ENCODE peak calls at places on chromosome 5, in four cellular contexts. S is cardiac muscle cell, M is endothelial cell of umbilical vein, Z is H1. A is an unnamed sample. For H3K27me3, the result is how much of the 10 kb centered on the place peaks cover.

GRCh38 chr5:89168766-89169165 is 285.8 kb upstream of the MEF2C start:
- DNase-seq in S (no peak), M (no peak), Z (no peak), A (no peak)

GRCh38 chr5:36744678-36745659 is 131.6 kb upstream of the NIPBL start:
- DNase-seq in S (peak), M (peak), Z (peak), A (peak)

GRCh38 chr5:14734382-14734781 is 69.9 kb downstream of the OTULIN start:
- DNase-seq in S (no peak), M (no peak), Z (no peak), A (no peak)

GRCh38 chr5:111513175-111513520 is 813 bp upstream of the STARD4 start:
- DNase-seq in S (no peak), M (no peak), Z (no peak), A (no peak)

GRCh38 chr5:92353107-92354030 is 970.3 kb upstream of the ARRDC3 start:
- DNase-seq in S (no peak), M (no peak), Z (no peak), A (no peak)

GRCh38 chr5:111259636-111260035 is 35.5 kb downstream of the CAMK4 start:
- DNase-seq in S (no peak), M (no peak), Z (no peak), A (no peak)

GRCh38 chr5:10590226-10591047 is 26.6 kb downstream of the ANKRD33B start:
- DNase-seq in S (no peak), M (peak), Z (peak), A (no peak)

GRCh38 chr5:65742565-65743231 is 20.7 kb downstream of the NLN start:
- DNase-seq in S (peak), M (peak), Z (no peak), A (no peak)

GRCh38 chr5:181167814-181168488 is 20.6 kb downstream of the OR2V2 start:
- DNase-seq in S (peak), M (no peak), Z (peak), A (no peak)

GRCh38 chr5:80216753-80217596 is 38.9 kb downstream of the SERINC5 start:
- DNase-seq in S (peak), M (no peak), Z (no peak), A (peak)

GRCh38 chr5:149417714-149418368 is 38.7 kb upstream of the IL17B start:
- DNase-seq in S (no peak), M (no peak), Z (no peak), A (no peak)

GRCh38 chr5:6083311-6083941 is 294.9 kb downstream of the MED10 start:
- DNase-seq in S (peak), M (no peak), Z (peak), A (no peak)

GRCh38 chr5:138824924-138825863 is 49.9 kb downstream of the LRRTM2 start:
- DNase-seq in S (peak), M (peak), Z (no peak), A (no peak)

GRCh38 chr5:107576736-107577440 is 93.8 kb downstream of the EFNA5 start:
- DNase-seq in S (no peak), M (no peak), Z (no peak), A (no peak)

GRCh38 chr5:157046041-157046440 is 12.9 kb downstream of the HAVCR1 start:
- DNase-seq in S (peak), M (no peak), Z (no peak), A (peak)

GRCh38 chr5:175895701-175896102 is 24.3 kb downstream of the CPLX2 start:
- DNase-seq in S (no peak), M (no peak), Z (no peak), A (no peak)

GRCh38 chr5:112917453-112918005 is 4.5 kb downstream of the REEP5 start:
- DNase-seq in S (peak), M (no peak), Z (peak), A (no peak)

GRCh38 chr5:56460681-56461191 is 227.6 kb upstream of the ANKRD55 start:
- DNase-seq in S (no peak), M (peak), Z (no peak), A (no peak)

GRCh38 chr5:159735036-159735435 is 181.2 kb upstream of the ADRA1B start:
- DNase-seq in S (no peak), M (no peak), Z (no peak), A (no peak)

GRCh38 chr5:142466195-142466951 is 141.6 kb upstream of the SPRY4 start:
- DNase-seq in S (no peak), M (peak), Z (no peak), A (no peak)

GRCh38 chr5:127909078-127909477 is 174.5 kb upstream of the SLC12A2 start:
- DNase-seq in S (peak), M (peak), Z (no peak), A (no peak)

GRCh38 chr5:159855476-159856157 is 60.7 kb upstream of the ADRA1B start:
- DNase-seq in S (no peak), M (no peak), Z (no peak), A (no peak)

GRCh38 chr5:58462623-58463230 is 2.8 kb upstream of the PLK2 start:
- DNase-seq in S (peak), M (peak), Z (no peak), A (peak)

GRCh38 chr5:32206053-32206452 is 31.9 kb upstream of the GOLPH3 start:
- DNase-seq in S (no peak), M (no peak), Z (no peak), A (no peak)

GRCh38 chr5:174998131-174998730 is 273.8 kb downstream of the MSX2 start:
- DNase-seq in S (no peak), M (no peak), Z (no peak), A (no peak)

GRCh38 chr5:151595411-151595826 is 4.3 kb upstream of the FAT2 start:
- DNase-seq in S (no peak), M (no peak), Z (no peak), A (no peak)

GRCh38 chr5:109922396-109922995 is 232.8 kb downstream of the MAN2A1 start:
- DNase-seq in S (no peak), M (no peak), Z (no peak), A (no peak)

GRCh38 chr5:109924708-109925107 is 235.0 kb downstream of the MAN2A1 start:
- DNase-seq in S (no peak), M (no peak), Z (no peak), A (no peak)

GRCh38 chr5:109920736-109921135 is 231.0 kb downstream of the MAN2A1 start:
- DNase-seq in S (no peak), M (no peak), Z (no peak), A (no peak)

GRCh38 chr5:109917966-109918365 is 228.2 kb downstream of the MAN2A1 start:
- DNase-seq in S (no peak), M (no peak), Z (no peak), A (no peak)

GRCh38 chr5:109921735-109922395 is 232.1 kb downstream of the MAN2A1 start:
- DNase-seq in S (peak), M (no peak), Z (no peak), A (no peak)
- TF ChIP-seq CTCF in S (no peak), M (no peak), Z (no peak), A (no peak)

GRCh38 chr5:73444499-73445432 is 3.8 kb downstream of the FOXD1 start:
- DNase-seq in S (no peak), M (no peak), Z (no peak), A (no peak)
- H3K27me3 ChIP-seq in S (half or more), M (half or more), Z (half or more), A (half or more)

GRCh38 chr5:178149199-178149932 is 4.3 kb downstream of the NHP2 start:
- DNase-seq in S (no peak), M (no peak), Z (no peak), A (no peak)
- TF ChIP-seq CTCF in S (no peak), M (no peak), Z (no peak), A (no peak)

GRCh38 chr5:73825219-73825618 is 199.2 kb downstream of the ARHGEF28 start:
- DNase-seq in S (no peak), M (no peak), Z (no peak), A (no peak)

GRCh38 chr5:73826761-73827450 is 200.9 kb downstream of the ARHGEF28 start:
- DNase-seq in S (no peak), M (no peak), Z (no peak), A (no peak)

GRCh38 chr5:73823508-73823925 is 197.5 kb downstream of the ARHGEF28 start:
- DNase-seq in S (no peak), M (peak), Z (no peak), A (no peak)

GRCh38 chr5:73826301-73826700 is 200.3 kb downstream of the ARHGEF28 start:
- DNase-seq in S (no peak), M (no peak), Z (no peak), A (no peak)

DNA sequence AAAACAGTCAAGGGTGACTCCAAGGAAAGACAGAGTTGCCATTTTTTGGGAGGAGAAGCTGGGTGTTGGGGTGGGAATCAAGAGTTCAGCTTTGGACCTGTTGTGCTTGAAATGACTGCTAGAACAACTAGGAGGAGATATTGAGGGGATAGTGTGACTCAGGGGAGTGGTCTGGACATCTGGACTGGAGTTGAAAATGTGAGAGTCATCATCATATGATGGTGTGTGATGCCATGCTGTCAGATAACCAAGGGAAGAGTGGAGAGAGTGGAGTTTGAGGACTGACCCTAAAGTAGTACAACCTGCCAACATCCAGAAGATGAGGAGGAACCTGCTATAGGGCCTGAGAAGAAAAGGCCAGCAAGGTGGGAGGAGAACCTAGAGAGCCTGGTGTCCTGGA is 199.7 kb downstream of the ARHGEF28 start:
- DNase-seq in S (no peak), M (no peak), Z (no peak), A (no peak)
- H3K27me3 ChIP-seq in S (under half), M (under half), Z (under half), A (under half)

GRCh38 chr5:171477666-171478065 is 58.2 kb downstream of the FGF18 start:
- DNase-seq in S (no peak), M (no peak), Z (no peak), A (no peak)

GRCh38 chr5:171481791-171482536 is 62.5 kb downstream of the FGF18 start:
- DNase-seq in S (no peak), M (no peak), Z (no peak), A (no peak)

GRCh38 chr5:171479776-171480125 is 60.3 kb downstream of the FGF18 start:
- DNase-seq in S (no peak), M (no peak), Z (no peak), A (no peak)

GRCh38 chr5:171477101-171477500 is 57.7 kb downstream of the FGF18 start:
- DNase-seq in S (no peak), M (no peak), Z (no peak), A (no peak)

DNA sequence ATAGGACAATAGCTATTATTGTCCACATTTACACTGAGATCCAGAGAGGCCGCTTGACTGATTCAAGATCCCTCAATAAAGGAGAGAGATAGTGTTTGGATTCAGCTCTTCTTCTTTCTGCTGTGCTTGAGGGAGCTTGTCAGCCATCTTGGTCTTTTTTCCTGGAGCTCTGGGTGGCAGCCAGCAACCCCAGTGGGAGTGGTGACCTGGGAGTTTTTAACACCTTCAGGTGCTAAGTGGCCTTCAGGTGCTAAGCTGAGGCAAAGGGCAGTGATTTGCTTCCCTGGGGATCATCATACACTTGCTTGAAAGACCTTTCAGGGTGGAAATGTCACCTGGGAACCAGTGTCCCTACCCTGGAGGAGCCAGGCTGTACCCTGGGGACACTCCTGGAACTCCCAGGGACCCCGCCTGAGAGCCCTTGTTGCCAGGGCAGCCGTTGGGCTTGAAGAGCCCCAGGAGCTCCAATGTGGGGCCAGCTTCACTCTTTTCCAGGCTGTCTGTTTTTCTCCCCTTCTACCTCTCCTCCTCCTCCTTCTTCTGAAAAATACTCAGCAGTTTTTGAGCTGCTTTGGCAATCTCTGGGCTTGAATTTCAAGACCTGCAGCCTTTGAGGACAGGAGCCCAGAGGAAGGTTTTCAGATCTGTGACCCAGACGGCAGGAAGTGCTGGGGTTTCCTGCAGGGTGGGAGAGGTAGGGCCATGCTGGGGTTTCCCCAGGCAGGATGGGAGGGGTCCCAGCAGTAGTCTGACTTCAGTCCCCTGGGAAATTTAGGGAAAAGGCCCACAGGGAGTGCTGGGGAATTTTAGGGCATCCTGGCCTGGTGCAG is 59.7 kb downstream of the FGF18 start:
- DNase-seq in S (no peak), M (no peak), Z (no peak), A (no peak)
- TF ChIP-seq CTCF in S (no peak), M (no peak), Z (no peak), A (no peak)